ENCODE peak calls at places on chromosomes 2 and 18, in nine cellular contexts. X, E, M, Q, H, O, K, V and P are unnamed samples.

GRCh38 chr2:197079832-197080555 is 153.5 kb upstream of the PGAP1 start:
- DNase-seq in O (no peak), X (no peak), V (no peak), H (peak), K (peak), E (peak), M (no peak), Q (no peak), P (no peak)

GRCh38 chr2:67974564-67975430 is 88.0 kb downstream of the C1D start:
- DNase-seq in X (no peak), M (no peak), Q (peak), O (no peak), K (peak), H (peak), V (peak), E (peak), P (no peak)

GRCh38 chr2:96954490-96954846 is 31.9 kb downstream of the FAM178B start:
- DNase-seq in E (peak), X (no peak), H (no peak), O (no peak), V (no peak), Q (no peak), K (no peak), M (no peak), P (no peak)

GRCh38 chr2:205850172-205850571 is 167.9 kb downstream of the NRP2 start:
- DNase-seq in H (no peak), X (no peak), E (no peak), K (no peak), Q (no peak), M (no peak), V (no peak), O (no peak), P (no peak)

GRCh38 chr2:240355962-240356361 is 79.5 kb upstream of the GPC1 start:
- DNase-seq in O (peak), E (no peak), K (no peak), V (no peak), H (no peak), Q (no peak), X (no peak), M (no peak), P (no peak)

GRCh38 chr2:64646007-64646880 is 7.5 kb downstream of the SERTAD2 start:
- DNase-seq in E (peak), X (no peak), K (peak), V (peak), M (peak), Q (peak), O (peak), H (peak), P (peak)

GRCh38 chr2:183069174-183069573 is 9.4 kb upstream of the DUSP19 start:
- DNase-seq in H (no peak), X (no peak), E (no peak), M (no peak), V (no peak), Q (no peak), O (no peak), K (no peak), P (no peak)

GRCh38 chr2:101295895-101296294 is 12.6 kb downstream of the RNF149 start:
- DNase-seq in Q (no peak), X (no peak), H (no peak), K (no peak), O (no peak), E (peak), M (no peak), V (no peak), P (no peak)

GRCh38 chr2:102895386-102895785 is 133.6 kb downstream of the TMEM182 start:
- DNase-seq in H (no peak), M (no peak), V (no peak), O (no peak), K (no peak), X (no peak), Q (no peak), E (no peak), P (no peak)

GRCh38 chr2:118845005-118845842 is 2.2 kb downstream of the EN1 start:
- DNase-seq in K (no peak), H (no peak), V (no peak), Q (no peak), M (no peak), O (no peak), E (no peak), X (no peak), P (no peak)

GRCh38 chr2:225484751-225485150 is 85.2 kb downstream of the NYAP2 start:
- DNase-seq in Q (no peak), E (no peak), V (no peak), K (no peak), X (no peak), H (no peak), M (no peak), O (no peak), P (no peak)

DNA sequence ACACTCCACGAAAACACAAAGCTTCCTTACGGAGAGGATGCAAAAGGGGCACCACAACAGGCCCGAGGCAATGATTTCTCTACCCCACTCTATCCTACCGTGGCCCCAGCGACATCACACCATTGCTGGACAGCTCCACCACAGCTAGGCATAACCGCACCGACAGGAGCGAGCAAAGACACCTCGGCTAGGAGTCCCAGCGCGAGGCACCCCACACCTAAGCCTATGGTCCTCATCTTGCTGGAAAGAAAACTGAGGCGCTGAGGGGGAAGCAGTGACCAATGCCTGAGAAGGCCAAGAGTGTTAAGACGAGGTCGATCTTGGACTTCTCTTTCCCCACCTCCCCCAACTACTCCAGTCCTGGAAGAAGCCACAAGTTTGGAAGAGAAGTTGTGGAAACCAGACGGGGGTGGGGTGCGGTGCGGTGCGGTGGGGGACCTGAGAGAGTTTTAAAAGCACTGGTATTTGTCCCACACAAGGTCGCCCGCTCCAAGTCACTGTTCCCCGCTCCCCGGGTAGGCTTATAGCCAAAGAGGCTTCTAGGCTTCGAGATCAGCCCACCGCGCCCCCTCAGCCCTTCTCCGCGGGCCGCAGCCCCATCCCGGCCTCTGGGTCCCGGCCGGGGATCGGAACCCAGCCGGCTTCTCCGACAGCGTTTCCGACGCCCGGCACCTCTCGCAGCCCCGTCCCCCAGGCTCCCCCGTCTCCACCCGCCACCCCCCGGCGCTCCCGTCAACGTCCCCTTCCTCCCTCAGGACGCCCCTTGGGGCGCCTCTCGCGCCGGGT is 766 bp downstream of the PDE6D start:
- DNase-seq in O (no peak), K (no peak), X (no peak), H (no peak), E (peak), V (peak), M (peak), Q (peak), P (no peak)
- TF ChIP-seq CTCF in O (no peak), K (no peak), X (no peak), H (no peak), E (no peak), V (no peak), M (no peak), Q (no peak), P (no peak)

GRCh38 chr18:43170586-43170985 is 55.1 kb upstream of the RIT2 start:
- DNase-seq in M (no peak), E (no peak), V (no peak), Q (no peak), O (no peak), X (no peak), H (no peak), K (no peak), P (no peak)
- TF ChIP-seq CTCF in M (no peak), E (no peak), V (no peak), Q (no peak), O (no peak), X (no peak), H (no peak), K (no peak), P (no peak)

GRCh38 chr2:43144265-43144664 is 82.1 kb downstream of the ZFP36L2 start:
- DNase-seq in H (no peak), V (no peak), K (no peak), Q (no peak), M (no peak), X (no peak), E (peak), O (no peak), P (no peak)

GRCh38 chr2:43142921-43143438 is 83.4 kb downstream of the ZFP36L2 start:
- DNase-seq in H (no peak), Q (peak), K (no peak), M (no peak), V (no peak), O (no peak), X (no peak), E (no peak), P (no peak)

GRCh38 chr2:43149482-43150107 is 76.8 kb downstream of the ZFP36L2 start:
- DNase-seq in O (peak), X (no peak), M (no peak), E (no peak), H (no peak), Q (no peak), V (no peak), K (no peak), P (no peak)

GRCh38 chr2:43143756-43144155 is 82.7 kb downstream of the ZFP36L2 start:
- DNase-seq in E (no peak), K (no peak), Q (no peak), V (no peak), M (no peak), O (no peak), H (no peak), X (no peak), P (no peak)

DNA sequence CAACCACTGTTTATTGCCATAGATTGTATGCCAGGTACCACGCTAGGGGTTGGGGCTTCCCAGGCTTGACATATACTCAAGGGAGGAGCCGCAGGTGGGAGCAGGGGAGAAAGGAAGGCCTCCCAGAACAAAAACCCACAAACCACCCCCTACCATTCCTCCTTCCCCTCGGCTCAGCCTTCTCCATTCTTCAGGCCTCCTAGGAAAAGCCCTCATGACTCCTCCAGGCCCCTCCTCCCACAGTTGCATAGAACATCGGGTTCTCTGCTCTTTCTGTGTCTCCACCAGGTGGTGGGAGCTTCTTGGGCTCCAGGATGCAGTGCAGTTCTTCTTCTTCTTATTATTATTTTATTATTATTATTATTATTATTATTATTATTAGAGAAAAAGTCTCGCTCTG is 80.3 kb downstream of the ZFP36L2 start:
- DNase-seq in E (no peak), V (no peak), M (no peak), H (no peak), X (no peak), K (no peak), Q (no peak), O (no peak), P (no peak)
- TF ChIP-seq CTCF in E (no peak), V (no peak), M (no peak), H (peak), X (no peak), K (no peak), Q (no peak), O (no peak), P (no peak)

DNA sequence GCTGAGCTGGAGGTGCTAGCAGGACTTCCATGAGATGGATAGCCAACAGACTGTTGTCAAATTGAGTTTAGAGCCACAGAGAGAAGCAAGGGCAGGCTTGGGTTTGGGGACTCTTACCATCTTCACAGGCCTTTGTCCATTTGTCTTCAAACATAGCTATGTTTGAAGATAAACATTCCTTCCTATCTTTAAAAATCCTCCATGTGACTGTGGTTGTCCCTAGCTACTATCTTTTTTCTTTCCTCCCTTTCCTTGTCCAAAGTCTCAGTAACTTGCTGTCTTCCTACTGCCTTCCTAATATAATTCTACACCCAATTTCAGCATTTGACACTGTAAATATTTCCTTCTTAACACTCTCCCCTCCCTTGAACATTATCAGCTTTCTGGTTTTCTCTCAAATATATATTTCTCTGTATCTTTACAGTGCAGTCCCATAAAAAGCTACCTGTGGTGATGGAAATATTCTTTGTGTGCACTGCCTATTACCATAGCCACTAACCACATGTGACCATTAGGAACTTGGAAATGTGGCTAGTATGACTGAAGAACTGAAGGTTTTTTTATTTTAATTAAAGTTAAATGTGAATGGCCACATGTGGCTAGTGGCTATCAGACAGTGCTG is 5.4 kb upstream of the SP3 start:
- DNase-seq in V (no peak), Q (no peak), E (no peak), X (no peak), O (no peak), H (no peak), K (no peak), M (no peak), P (no peak)
- TF ChIP-seq CTCF in V (no peak), Q (no peak), E (no peak), X (no peak), O (no peak), H (no peak), K (no peak), M (no peak), P (no peak)

DNA sequence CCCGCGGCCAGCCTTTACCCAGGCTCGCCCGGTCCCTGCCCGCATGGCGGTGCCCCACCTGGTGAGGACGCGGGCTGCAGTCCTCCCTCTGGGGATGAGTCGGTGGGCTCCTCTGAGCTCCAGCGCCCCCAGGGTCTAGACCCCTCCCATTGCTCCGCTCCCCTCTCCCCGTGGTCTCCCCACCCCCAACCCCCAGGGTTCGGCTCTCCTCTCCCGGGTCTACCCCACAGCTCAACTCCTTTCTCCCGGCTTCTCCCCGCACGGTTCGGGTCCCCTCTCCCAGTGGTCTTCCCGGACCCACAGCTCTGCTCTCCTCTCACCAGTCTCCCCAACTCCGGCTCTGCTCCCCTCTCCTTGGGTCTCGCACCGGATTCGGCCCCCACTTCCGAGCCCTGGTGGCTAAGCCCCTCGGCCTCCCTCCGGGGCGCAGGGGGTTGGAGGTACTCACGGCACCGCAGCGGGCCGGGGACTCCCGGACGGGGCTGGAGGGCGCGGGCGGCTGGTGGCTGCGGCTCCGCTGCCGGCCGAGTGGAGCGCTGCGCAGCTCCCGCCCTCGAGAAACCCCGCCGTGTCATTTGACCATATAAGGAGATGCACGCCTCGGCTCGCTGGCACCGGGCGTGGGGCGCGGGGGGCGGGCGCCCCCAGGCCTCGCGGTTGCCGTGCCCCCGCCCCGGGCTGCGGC is at the start of gene FHL2:
- DNase-seq in X (no peak), H (peak), Q (peak), E (peak), M (no peak), O (peak), K (peak), V (peak), P (peak)
- TF ChIP-seq CTCF in X (peak), H (peak), Q (peak), E (peak), M (no peak), O (peak), K (peak), V (peak), P (peak)